ENCODE peak calls at places on chromosomes 3 and 15, in five cellular contexts. One of them, this sample, is unnamed.

GRCh38 chr3:162111861-162112260 is 615.3 kb downstream of the OTOL1 start:
- DNase-seq in GM20000: no peak
- DNase-seq in RWPE1: no peak
- DNase-seq in IMR-90: no peak
- DNase-seq in esophagus squamous epithelium: no peak
- DNase-seq in this sample: no peak

GRCh38 chr3:33887478-33887877 is 89.0 kb downstream of the PDCD6IP start:
- DNase-seq in GM20000: no peak
- DNase-seq in RWPE1: no peak
- DNase-seq in IMR-90: no peak
- DNase-seq in esophagus squamous epithelium: no peak
- DNase-seq in this sample: no peak

GRCh38 chr3:71219744-71220638 is 363.5 kb downstream of the FOXP1 start:
- DNase-seq in GM20000: peak
- DNase-seq in RWPE1: no peak
- DNase-seq in IMR-90: no peak
- DNase-seq in esophagus squamous epithelium: no peak
- DNase-seq in this sample: peak

GRCh38 chr3:105277656-105278055 is 89.1 kb upstream of the ALCAM start:
- DNase-seq in GM20000: no peak
- DNase-seq in RWPE1: no peak
- DNase-seq in IMR-90: peak
- DNase-seq in esophagus squamous epithelium: no peak
- DNase-seq in this sample: no peak

GRCh38 chr3:170529912-170530311 is 56.0 kb downstream of the SLC7A14 start:
- DNase-seq in GM20000: no peak
- DNase-seq in RWPE1: no peak
- DNase-seq in IMR-90: no peak
- DNase-seq in esophagus squamous epithelium: no peak
- DNase-seq in this sample: no peak

GRCh38 chr3:194691481-194692281 is 6.0 kb downstream of the FAM43A start:
- DNase-seq in GM20000: peak
- DNase-seq in RWPE1: no peak
- DNase-seq in IMR-90: no peak
- DNase-seq in esophagus squamous epithelium: no peak
- DNase-seq in this sample: peak

GRCh38 chr15:75867428-75867827 is 24.2 kb downstream of the UBE2Q2 start:
- DNase-seq in GM20000: no peak
- DNase-seq in RWPE1: no peak
- DNase-seq in IMR-90: no peak
- DNase-seq in esophagus squamous epithelium: no peak
- DNase-seq in this sample: no peak

GRCh38 chr15:39075756-39076341 is 505.0 kb upstream of the THBS1 start:
- DNase-seq in GM20000: no peak
- DNase-seq in RWPE1: no peak
- DNase-seq in IMR-90: no peak
- DNase-seq in esophagus squamous epithelium: no peak
- DNase-seq in this sample: no peak

GRCh38 chr3:64814360-64814759 is 126.6 kb upstream of the ADAMTS9 start:
- DNase-seq in GM20000: no peak
- DNase-seq in RWPE1: no peak
- DNase-seq in IMR-90: no peak
- DNase-seq in esophagus squamous epithelium: no peak
- DNase-seq in this sample: no peak

GRCh38 chr15:101242160-101242998 is 9.5 kb downstream of the CHSY1 start:
- DNase-seq in GM20000: peak
- DNase-seq in RWPE1: peak
- DNase-seq in IMR-90: peak
- DNase-seq in esophagus squamous epithelium: no peak
- DNase-seq in this sample: peak

GRCh38 chr3:41259449-41260062 is 60.3 kb downstream of the CTNNB1 start:
- DNase-seq in GM20000: no peak
- DNase-seq in RWPE1: no peak
- DNase-seq in IMR-90: peak
- DNase-seq in esophagus squamous epithelium: no peak
- DNase-seq in this sample: no peak

GRCh38 chr3:147619925-147620580 is 210.9 kb downstream of the ZIC1 start:
- DNase-seq in GM20000: no peak
- DNase-seq in RWPE1: no peak
- DNase-seq in IMR-90: no peak
- DNase-seq in esophagus squamous epithelium: no peak
- DNase-seq in this sample: no peak

GRCh38 chr15:89107984-89108383 is 19.7 kb downstream of the ABHD2 start:
- DNase-seq in GM20000: no peak
- DNase-seq in RWPE1: no peak
- DNase-seq in IMR-90: no peak
- DNase-seq in esophagus squamous epithelium: no peak
- DNase-seq in this sample: no peak

GRCh38 chr3:16665282-16665741 is 60.1 kb upstream of the DAZL start:
- DNase-seq in GM20000: no peak
- DNase-seq in RWPE1: no peak
- DNase-seq in IMR-90: no peak
- DNase-seq in esophagus squamous epithelium: no peak
- DNase-seq in this sample: no peak

GRCh38 chr3:169847896-169848295 is 21.8 kb downstream of the LRRC31 start:
- DNase-seq in GM20000: no peak
- DNase-seq in RWPE1: no peak
- DNase-seq in IMR-90: no peak
- DNase-seq in esophagus squamous epithelium: no peak
- DNase-seq in this sample: no peak

GRCh38 chr3:150521458-150521857 is 24.8 kb downstream of the SERP1 start:
- DNase-seq in GM20000: no peak
- DNase-seq in RWPE1: no peak
- DNase-seq in IMR-90: no peak
- DNase-seq in esophagus squamous epithelium: no peak
- DNase-seq in this sample: no peak

GRCh38 chr3:124886168-124887051 is 755 bp downstream of the ITGB5 start:
- DNase-seq in GM20000: peak
- DNase-seq in RWPE1: peak
- DNase-seq in IMR-90: peak
- DNase-seq in esophagus squamous epithelium: no peak
- DNase-seq in this sample: peak

GRCh38 chr3:69484507-69485393 is 98.9 kb upstream of the FRMD4B start:
- DNase-seq in GM20000: no peak
- DNase-seq in RWPE1: no peak
- DNase-seq in IMR-90: no peak
- DNase-seq in esophagus squamous epithelium: no peak
- DNase-seq in this sample: no peak

GRCh38 chr15:42548258-42549051 is at the start of the genes HAUS2 and LRRC57:
- DNase-seq in GM20000: peak
- DNase-seq in RWPE1: peak
- DNase-seq in IMR-90: peak
- DNase-seq in esophagus squamous epithelium: peak
- DNase-seq in this sample: peak

GRCh38 chr3:130963878-130964277 is 62.7 kb downstream of the ASTE1 start:
- DNase-seq in GM20000: no peak
- DNase-seq in RWPE1: peak
- DNase-seq in IMR-90: peak
- DNase-seq in esophagus squamous epithelium: no peak
- DNase-seq in this sample: no peak

GRCh38 chr3:13884851-13885703 is 5.2 kb upstream of the WNT7A start:
- DNase-seq in GM20000: peak
- DNase-seq in RWPE1: peak
- DNase-seq in IMR-90: no peak
- DNase-seq in esophagus squamous epithelium: no peak
- DNase-seq in this sample: peak

GRCh38 chr3:169772530-169772950 is 656 bp upstream of the MYNN start:
- DNase-seq in GM20000: peak
- DNase-seq in RWPE1: peak
- DNase-seq in IMR-90: peak
- DNase-seq in esophagus squamous epithelium: no peak
- DNase-seq in this sample: peak

GRCh38 chr3:185402561-185402960 is 39.6 kb downstream of the MAP3K13 start:
- DNase-seq in GM20000: no peak
- DNase-seq in RWPE1: no peak
- DNase-seq in IMR-90: peak
- DNase-seq in esophagus squamous epithelium: no peak
- DNase-seq in this sample: no peak

GRCh38 chr15:99564221-99565030 is 1.4 kb upstream of the MEF2A start:
- DNase-seq in GM20000: peak
- DNase-seq in RWPE1: peak
- DNase-seq in IMR-90: peak
- DNase-seq in esophagus squamous epithelium: no peak
- DNase-seq in this sample: peak

GRCh38 chr15:64571857-64572291 is 111.5 kb downstream of the ZNF609 start:
- DNase-seq in GM20000: peak
- DNase-seq in RWPE1: peak
- DNase-seq in IMR-90: no peak
- DNase-seq in esophagus squamous epithelium: no peak
- DNase-seq in this sample: peak

GRCh38 chr3:42043116-42043796 is 47.9 kb upstream of the TRAK1 start:
- DNase-seq in GM20000: no peak
- DNase-seq in RWPE1: no peak
- DNase-seq in IMR-90: peak
- DNase-seq in esophagus squamous epithelium: no peak
- DNase-seq in this sample: no peak

GRCh38 chr15:101525087-101525669 is 35.7 kb upstream of the PCSK6 start:
- DNase-seq in GM20000: no peak
- DNase-seq in RWPE1: no peak
- DNase-seq in IMR-90: no peak
- DNase-seq in esophagus squamous epithelium: no peak
- DNase-seq in this sample: no peak

GRCh38 chr3:12268050-12268449 is 20.8 kb upstream of the PPARG start:
- DNase-seq in GM20000: no peak
- DNase-seq in RWPE1: no peak
- DNase-seq in IMR-90: no peak
- DNase-seq in esophagus squamous epithelium: no peak
- DNase-seq in this sample: no peak

GRCh38 chr15:100596792-100597191 is 5.2 kb downstream of the LINS1 start:
- DNase-seq in GM20000: peak
- DNase-seq in RWPE1: peak
- DNase-seq in IMR-90: no peak
- DNase-seq in esophagus squamous epithelium: no peak
- DNase-seq in this sample: peak

GRCh38 chr3:124372784-124373183 is 357.5 kb upstream of the UMPS start:
- DNase-seq in GM20000: no peak
- DNase-seq in RWPE1: no peak
- DNase-seq in IMR-90: no peak
- DNase-seq in esophagus squamous epithelium: no peak
- DNase-seq in this sample: no peak

GRCh38 chr15:60096157-60096556 is 92.0 kb downstream of the FOXB1 start:
- DNase-seq in GM20000: no peak
- DNase-seq in RWPE1: no peak
- DNase-seq in IMR-90: peak
- DNase-seq in esophagus squamous epithelium: no peak
- DNase-seq in this sample: no peak

GRCh38 chr3:112463250-112463649 is 36.0 kb downstream of the BTLA start:
- DNase-seq in GM20000: no peak
- DNase-seq in RWPE1: no peak
- DNase-seq in IMR-90: no peak
- DNase-seq in esophagus squamous epithelium: no peak
- DNase-seq in this sample: peak

GRCh38 chr3:84963137-84963536 is 4.3 kb downstream of the CADM2 start:
- DNase-seq in GM20000: no peak
- DNase-seq in RWPE1: no peak
- DNase-seq in IMR-90: no peak
- DNase-seq in esophagus squamous epithelium: no peak
- DNase-seq in this sample: no peak

GRCh38 chr3:89699771-89700170 is 592.4 kb downstream of the EPHA3 start:
- DNase-seq in GM20000: no peak
- DNase-seq in RWPE1: no peak
- DNase-seq in IMR-90: no peak
- DNase-seq in esophagus squamous epithelium: no peak
- DNase-seq in this sample: no peak
- TF ChIP-seq CTCF in GM20000: no peak
- TF ChIP-seq CTCF in RWPE1: no peak
- TF ChIP-seq CTCF in IMR-90: no peak
- TF ChIP-seq CTCF in esophagus squamous epithelium: no peak
- TF ChIP-seq CTCF in this sample: no peak

DNA sequence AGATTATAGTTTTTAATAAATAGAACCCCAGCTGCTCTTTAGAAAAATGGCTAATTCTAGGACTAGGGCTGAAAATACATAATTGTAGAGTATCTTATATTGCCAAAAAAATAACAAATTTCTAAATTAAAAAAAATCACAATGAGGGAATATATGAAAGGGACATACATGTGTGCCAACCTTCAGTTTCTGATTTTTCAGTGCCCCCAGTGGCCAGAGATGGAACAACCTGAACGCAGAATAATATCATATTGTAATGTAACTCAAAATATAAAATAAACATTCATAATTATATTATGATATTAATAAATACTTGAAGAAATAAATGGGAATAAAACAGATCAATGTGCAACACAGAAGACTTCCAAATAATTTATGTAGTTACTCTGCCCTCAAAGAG is 460.5 kb downstream of the ZNF385D start:
- DNase-seq in GM20000: no peak
- DNase-seq in RWPE1: no peak
- DNase-seq in IMR-90: no peak
- DNase-seq in esophagus squamous epithelium: no peak
- DNase-seq in this sample: no peak
- TF ChIP-seq CTCF in GM20000: no peak
- TF ChIP-seq CTCF in RWPE1: peak
- TF ChIP-seq CTCF in IMR-90: peak
- TF ChIP-seq CTCF in esophagus squamous epithelium: no peak
- TF ChIP-seq CTCF in this sample: peak

DNA sequence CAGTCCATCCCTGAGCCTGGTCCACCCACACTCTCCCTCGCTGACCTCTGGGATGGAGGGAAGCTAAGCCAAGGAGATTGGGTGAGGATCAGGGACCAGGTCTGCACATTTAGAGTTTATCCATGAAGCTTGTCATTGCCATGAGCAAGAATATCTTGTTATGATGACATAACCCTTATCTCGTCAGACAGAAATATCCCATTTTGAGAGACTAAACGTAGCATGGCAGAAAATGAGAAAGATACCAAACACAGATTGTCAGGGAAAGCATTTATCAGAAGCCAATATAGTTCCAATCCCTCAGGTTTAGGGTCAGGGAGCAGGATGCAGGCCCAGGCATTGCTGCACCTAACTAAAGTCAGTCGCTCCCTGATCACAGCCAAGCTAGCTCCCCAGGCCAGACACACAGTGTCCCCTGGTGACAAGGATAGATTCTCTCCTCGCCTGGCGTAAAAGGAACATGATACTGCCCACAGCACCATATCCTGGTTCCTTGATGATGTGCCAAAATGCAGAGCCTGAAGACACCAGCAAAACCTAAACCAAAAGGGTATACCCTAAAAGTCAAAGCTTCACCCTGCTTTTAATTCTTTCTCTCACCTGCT is 66.9 kb downstream of the DCLK3 start:
- DNase-seq in GM20000: no peak
- DNase-seq in RWPE1: no peak
- DNase-seq in IMR-90: no peak
- DNase-seq in esophagus squamous epithelium: no peak
- DNase-seq in this sample: no peak
- TF ChIP-seq CTCF in GM20000: no peak
- TF ChIP-seq CTCF in RWPE1: no peak
- TF ChIP-seq CTCF in IMR-90: peak
- TF ChIP-seq CTCF in esophagus squamous epithelium: no peak
- TF ChIP-seq CTCF in this sample: no peak

GRCh38 chr3:23457697-23458096 is 254.6 kb downstream of the UBE2E2 start:
- DNase-seq in GM20000: no peak
- DNase-seq in RWPE1: no peak
- DNase-seq in IMR-90: no peak
- DNase-seq in esophagus squamous epithelium: no peak
- DNase-seq in this sample: no peak
- TF ChIP-seq CTCF in GM20000: no peak
- TF ChIP-seq CTCF in RWPE1: no peak
- TF ChIP-seq CTCF in IMR-90: no peak
- TF ChIP-seq CTCF in esophagus squamous epithelium: no peak
- TF ChIP-seq CTCF in this sample: no peak

This sample was measured in GM13977.